ENCODE peak calls at places on chromosomes 5 and 9, in four cellular contexts. One of them, this sample, is unnamed.

GRCh38 chr9:80320480-80320879 is 748.7 kb downstream of the TLE4 start:
- DNase-seq in mesendoderm: no peak
- DNase-seq in mammary epithelial cell: no peak
- DNase-seq in naive thymus-derived CD4-positive, alpha-beta T cell: no peak
- DNase-seq in this sample: peak; percentile 35

GRCh38 chr5:124461110-124461509 is 285.3 kb downstream of the ZNF608 start:
- DNase-seq in mesendoderm: no peak
- DNase-seq in mammary epithelial cell: no peak
- DNase-seq in naive thymus-derived CD4-positive, alpha-beta T cell: no peak
- DNase-seq in this sample: no peak

GRCh38 chr5:174052636-174053035 is 7.1 kb downstream of the NSG2 start:
- DNase-seq in mesendoderm: no peak
- DNase-seq in mammary epithelial cell: no peak
- DNase-seq in naive thymus-derived CD4-positive, alpha-beta T cell: no peak
- DNase-seq in this sample: no peak

GRCh38 chr5:1177826-1178528 is 23.4 kb upstream of the SLC6A19 start:
- DNase-seq in mesendoderm: no peak
- DNase-seq in mammary epithelial cell: no peak
- DNase-seq in naive thymus-derived CD4-positive, alpha-beta T cell: no peak
- DNase-seq in this sample: no peak

GRCh38 chr5:175131432-175131831 is 312.6 kb downstream of the DRD1 start:
- DNase-seq in mesendoderm: peak; percentile 74
- DNase-seq in mammary epithelial cell: no peak
- DNase-seq in naive thymus-derived CD4-positive, alpha-beta T cell: no peak
- DNase-seq in this sample: no peak

GRCh38 chr5:92885950-92886349 is 695.1 kb downstream of the NR2F1-AS1 start:
- DNase-seq in mesendoderm: peak; percentile 76
- DNase-seq in mammary epithelial cell: no peak
- DNase-seq in naive thymus-derived CD4-positive, alpha-beta T cell: no peak
- DNase-seq in this sample: no peak

GRCh38 chr5:96610747-96611146 is 51.4 kb upstream of the CAST start:
- DNase-seq in mesendoderm: no peak
- DNase-seq in mammary epithelial cell: no peak
- DNase-seq in naive thymus-derived CD4-positive, alpha-beta T cell: no peak
- DNase-seq in this sample: no peak

GRCh38 chr9:27117489-27118135 is 8.6 kb downstream of the TEK start:
- DNase-seq in mesendoderm: peak; percentile 87
- DNase-seq in mammary epithelial cell: peak; percentile 22
- DNase-seq in naive thymus-derived CD4-positive, alpha-beta T cell: no peak
- DNase-seq in this sample: peak; percentile 29

GRCh38 chr9:116456490-116457088 is 230.5 kb upstream of the TRIM32 start:
- DNase-seq in mesendoderm: no peak
- DNase-seq in mammary epithelial cell: no peak
- DNase-seq in naive thymus-derived CD4-positive, alpha-beta T cell: no peak
- DNase-seq in this sample: no peak

GRCh38 chr9:82332774-82333152 is 344.2 kb downstream of the SPATA31D1 start:
- DNase-seq in mesendoderm: peak; percentile 27
- DNase-seq in mammary epithelial cell: no peak
- DNase-seq in naive thymus-derived CD4-positive, alpha-beta T cell: no peak
- DNase-seq in this sample: peak; percentile 13

GRCh38 chr5:102511666-102512065 is 12.9 kb upstream of the SLCO6A1 start:
- DNase-seq in mesendoderm: no peak
- DNase-seq in mammary epithelial cell: no peak
- DNase-seq in naive thymus-derived CD4-positive, alpha-beta T cell: no peak
- DNase-seq in this sample: no peak

GRCh38 chr5:34658023-34658422 is 1.9 kb downstream of the RAI14 start:
- DNase-seq in mesendoderm: peak; percentile 50
- DNase-seq in mammary epithelial cell: no peak
- DNase-seq in naive thymus-derived CD4-positive, alpha-beta T cell: no peak
- DNase-seq in this sample: no peak

GRCh38 chr9:69265891-69266290 is 59.1 kb upstream of the ENTREP1 start:
- DNase-seq in mesendoderm: peak; percentile 70
- DNase-seq in mammary epithelial cell: no peak
- DNase-seq in naive thymus-derived CD4-positive, alpha-beta T cell: no peak
- DNase-seq in this sample: no peak

GRCh38 chr9:93205896-93206575 is 22.1 kb downstream of the WNK2 start:
- DNase-seq in mesendoderm: no peak
- DNase-seq in mammary epithelial cell: no peak
- DNase-seq in naive thymus-derived CD4-positive, alpha-beta T cell: no peak
- DNase-seq in this sample: no peak

GRCh38 chr9:88989961-88990570 is 1.2 kb upstream of the S1PR3 start:
- DNase-seq in mesendoderm: peak; percentile 75
- DNase-seq in mammary epithelial cell: no peak
- DNase-seq in naive thymus-derived CD4-positive, alpha-beta T cell: no peak
- DNase-seq in this sample: no peak

GRCh38 chr9:95167998-95168397 is 149.5 kb downstream of the FANCC start:
- DNase-seq in mesendoderm: peak; percentile 95
- DNase-seq in mammary epithelial cell: peak; percentile 81
- DNase-seq in naive thymus-derived CD4-positive, alpha-beta T cell: no peak
- DNase-seq in this sample: peak; percentile 84

GRCh38 chr5:83368317-83368716 is 103.2 kb upstream of the VCAN start:
- DNase-seq in mesendoderm: peak; percentile 3
- DNase-seq in mammary epithelial cell: peak; percentile 95
- DNase-seq in naive thymus-derived CD4-positive, alpha-beta T cell: no peak
- DNase-seq in this sample: peak; percentile 64

GRCh38 chr9:16258708-16259107 is 611.8 kb downstream of the BNC2 start:
- DNase-seq in mesendoderm: no peak
- DNase-seq in mammary epithelial cell: no peak
- DNase-seq in naive thymus-derived CD4-positive, alpha-beta T cell: no peak
- DNase-seq in this sample: no peak

GRCh38 chr9:16004613-16005012 is 451.8 kb downstream of the CCDC171 start:
- DNase-seq in mesendoderm: no peak
- DNase-seq in mammary epithelial cell: no peak
- DNase-seq in naive thymus-derived CD4-positive, alpha-beta T cell: no peak
- DNase-seq in this sample: no peak

GRCh38 chr5:90690317-90690716 is 131.7 kb downstream of the ADGRV1 start:
- DNase-seq in mesendoderm: no peak
- DNase-seq in mammary epithelial cell: no peak
- DNase-seq in naive thymus-derived CD4-positive, alpha-beta T cell: no peak
- DNase-seq in this sample: no peak

GRCh38 chr9:124222918-124223720 is 34.6 kb upstream of the NEK6 start:
- DNase-seq in mesendoderm: no peak
- DNase-seq in mammary epithelial cell: no peak
- DNase-seq in naive thymus-derived CD4-positive, alpha-beta T cell: no peak
- DNase-seq in this sample: no peak

GRCh38 chr9:71352837-71353236 is 231.4 kb upstream of the TRPM3 start:
- DNase-seq in mesendoderm: no peak
- DNase-seq in mammary epithelial cell: no peak
- DNase-seq in naive thymus-derived CD4-positive, alpha-beta T cell: no peak
- DNase-seq in this sample: no peak

GRCh38 chr9:87198716-87199115 is 251.4 kb upstream of the GAS1 start:
- DNase-seq in mesendoderm: no peak
- DNase-seq in mammary epithelial cell: peak; percentile 60
- DNase-seq in naive thymus-derived CD4-positive, alpha-beta T cell: no peak
- DNase-seq in this sample: no peak

GRCh38 chr5:87390576-87391199 is 22.0 kb downstream of the CCNH start:
- DNase-seq in mesendoderm: no peak
- DNase-seq in mammary epithelial cell: no peak
- DNase-seq in naive thymus-derived CD4-positive, alpha-beta T cell: no peak
- DNase-seq in this sample: no peak

GRCh38 chr5:59466271-59466670 is 427.3 kb downstream of the PDE4D start:
- DNase-seq in mesendoderm: peak; percentile 18
- DNase-seq in mammary epithelial cell: no peak
- DNase-seq in naive thymus-derived CD4-positive, alpha-beta T cell: no peak
- DNase-seq in this sample: no peak

GRCh38 chr5:172443441-172444109 is 10.8 kb downstream of the SH3PXD2B start:
- DNase-seq in mesendoderm: no peak
- DNase-seq in mammary epithelial cell: peak; percentile 88
- DNase-seq in naive thymus-derived CD4-positive, alpha-beta T cell: no peak
- DNase-seq in this sample: peak; percentile 83

GRCh38 chr5:143231426-143231825 is 172.1 kb downstream of the NR3C1 start:
- DNase-seq in mesendoderm: no peak
- DNase-seq in mammary epithelial cell: no peak
- DNase-seq in naive thymus-derived CD4-positive, alpha-beta T cell: no peak
- DNase-seq in this sample: no peak

GRCh38 chr9:92607088-92607487 is 62.8 kb downstream of the IPPK start:
- DNase-seq in mesendoderm: no peak
- DNase-seq in mammary epithelial cell: no peak
- DNase-seq in naive thymus-derived CD4-positive, alpha-beta T cell: no peak
- DNase-seq in this sample: no peak

GRCh38 chr9:112380771-112381181 is 868 bp downstream of the HSDL2 start:
- DNase-seq in mesendoderm: peak; percentile 9
- DNase-seq in mammary epithelial cell: peak; percentile 22
- DNase-seq in naive thymus-derived CD4-positive, alpha-beta T cell: peak; percentile 6
- DNase-seq in this sample: no peak

GRCh38 chr9:129319938-129320481 is 141.9 kb upstream of the IER5L start:
- DNase-seq in mesendoderm: no peak
- DNase-seq in mammary epithelial cell: no peak
- DNase-seq in naive thymus-derived CD4-positive, alpha-beta T cell: no peak
- DNase-seq in this sample: no peak

GRCh38 chr5:135356522-135357318 is 42.3 kb downstream of the MACROH2A1 start:
- DNase-seq in mesendoderm: no peak
- DNase-seq in mammary epithelial cell: no peak
- DNase-seq in naive thymus-derived CD4-positive, alpha-beta T cell: no peak
- DNase-seq in this sample: peak; percentile 21

GRCh38 chr5:107917983-107918382 is 247.2 kb upstream of the EFNA5 start:
- DNase-seq in mesendoderm: peak; percentile 26
- DNase-seq in mammary epithelial cell: no peak
- DNase-seq in naive thymus-derived CD4-positive, alpha-beta T cell: no peak
- DNase-seq in this sample: no peak

GRCh38 chr9:124660341-124660801 is 110.7 kb downstream of the NR6A1 start:
- DNase-seq in mesendoderm: peak; percentile 57
- DNase-seq in mammary epithelial cell: peak; percentile 67
- DNase-seq in naive thymus-derived CD4-positive, alpha-beta T cell: no peak
- DNase-seq in this sample: peak; percentile 76

DNA sequence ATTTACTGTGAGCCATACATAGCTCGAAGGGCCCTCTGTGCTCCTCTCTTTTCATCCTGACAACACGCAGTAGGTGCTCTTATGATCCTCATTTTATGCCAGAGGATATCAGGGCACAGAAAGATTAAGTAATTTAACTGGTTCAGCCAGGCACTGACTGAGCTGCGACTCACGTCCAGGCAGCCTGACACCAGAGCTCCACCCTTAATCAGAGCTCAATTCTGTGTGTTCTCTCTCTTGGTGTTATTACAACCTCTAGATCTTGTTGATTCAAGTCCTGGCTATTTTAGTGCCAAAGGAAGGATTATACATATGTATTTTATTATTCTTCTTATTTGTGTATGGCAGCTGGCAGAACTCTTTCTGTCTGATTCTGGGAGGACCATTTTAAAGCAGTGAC is 59.7 kb downstream of the OSMR start:
- DNase-seq in mesendoderm: no peak
- DNase-seq in mammary epithelial cell: peak; percentile 77
- DNase-seq in naive thymus-derived CD4-positive, alpha-beta T cell: no peak
- DNase-seq in this sample: no peak
- H3K27ac ChIP-seq in mesendoderm: no peak overlapping the region
- H3K27ac ChIP-seq in mammary epithelial cell: no peak overlapping the region
- H3K27ac ChIP-seq in naive thymus-derived CD4-positive, alpha-beta T cell: no peak overlapping the region
- H3K27ac ChIP-seq in this sample: no peak overlapping the region

DNA sequence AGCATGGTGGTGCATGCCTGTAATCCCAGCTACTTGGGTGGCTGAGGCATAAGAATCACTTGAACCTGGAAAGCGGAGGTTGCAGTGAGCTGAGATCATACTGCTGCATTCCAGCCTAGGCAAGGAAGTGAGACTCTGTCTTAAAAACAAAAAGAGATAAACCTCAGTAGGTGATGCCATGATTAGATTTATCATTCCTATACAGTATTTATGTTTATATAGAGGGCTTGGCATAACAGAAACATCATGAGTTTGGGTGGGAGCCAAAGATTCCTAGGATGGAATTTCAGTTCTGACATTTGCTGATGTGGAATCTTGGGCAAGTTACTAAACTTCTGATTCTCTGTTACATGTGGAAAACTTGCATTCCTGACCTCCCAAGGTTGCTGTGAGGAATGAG is 22.3 kb downstream of the RFK start:
- DNase-seq in mesendoderm: peak; percentile 33
- DNase-seq in mammary epithelial cell: no peak
- DNase-seq in naive thymus-derived CD4-positive, alpha-beta T cell: no peak
- DNase-seq in this sample: peak; percentile 93
- H3K4me3 ChIP-seq in mesendoderm: no peak overlapping the region
- H3K4me3 ChIP-seq in mammary epithelial cell: no peak overlapping the region
- H3K4me3 ChIP-seq in naive thymus-derived CD4-positive, alpha-beta T cell: no peak overlapping the region
- H3K4me3 ChIP-seq in this sample: no peak overlapping the region

DNA sequence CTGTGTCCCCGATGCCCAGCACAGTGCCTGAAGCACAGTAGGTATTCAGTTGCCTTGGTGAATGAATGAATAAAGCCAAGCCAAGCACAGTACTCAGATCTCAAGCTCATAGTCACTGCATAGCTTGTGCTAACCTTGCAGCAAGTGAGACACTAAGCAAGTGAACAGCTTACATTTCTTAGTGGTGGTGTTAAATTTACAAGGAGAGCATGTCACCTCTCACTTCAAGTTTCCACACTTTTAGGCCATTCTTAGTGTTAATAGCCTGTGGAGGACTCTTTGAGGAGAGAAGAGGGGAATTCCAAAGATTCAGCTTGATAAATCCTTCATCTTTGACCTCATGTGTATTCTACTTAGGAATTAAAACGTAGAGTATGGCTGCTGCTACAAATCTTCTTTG is 104.7 kb downstream of the C9orf152 start:
- DNase-seq in mesendoderm: peak; percentile 52
- DNase-seq in mammary epithelial cell: no peak
- DNase-seq in naive thymus-derived CD4-positive, alpha-beta T cell: no peak
- DNase-seq in this sample: no peak
- H3K27ac ChIP-seq in mesendoderm: no peak overlapping the region
- H3K27ac ChIP-seq in mammary epithelial cell: no peak overlapping the region
- H3K27ac ChIP-seq in naive thymus-derived CD4-positive, alpha-beta T cell: no peak overlapping the region
- H3K27ac ChIP-seq in this sample: no peak overlapping the region

GRCh38 chr9:134328841-134329575 is 2.8 kb downstream of the RXRA start:
- DNase-seq in mesendoderm: no peak
- DNase-seq in mammary epithelial cell: peak; percentile 14
- DNase-seq in naive thymus-derived CD4-positive, alpha-beta T cell: no peak
- DNase-seq in this sample: no peak
- H3K4me3 ChIP-seq in mesendoderm: no peak overlapping the region
- H3K4me3 ChIP-seq in mammary epithelial cell: peak overlapping the region; percentile 64
- H3K4me3 ChIP-seq in naive thymus-derived CD4-positive, alpha-beta T cell: no peak overlapping the region
- H3K4me3 ChIP-seq in this sample: no peak overlapping the region

GRCh38 chr9:136557036-136557435 is 11.2 kb upstream of the NOTCH1 start:
- DNase-seq in mesendoderm: no peak
- DNase-seq in mammary epithelial cell: no peak
- DNase-seq in naive thymus-derived CD4-positive, alpha-beta T cell: no peak
- DNase-seq in this sample: no peak
- H3K27ac ChIP-seq in mesendoderm: no peak overlapping the region
- H3K27ac ChIP-seq in mammary epithelial cell: no peak overlapping the region
- H3K27ac ChIP-seq in naive thymus-derived CD4-positive, alpha-beta T cell: no peak overlapping the region
- H3K27ac ChIP-seq in this sample: no peak overlapping the region

GRCh38 chr5:166430491-166431319 is 1860.7 kb upstream of the WWC1 start:
- DNase-seq in mesendoderm: peak; percentile 93
- DNase-seq in mammary epithelial cell: no peak
- DNase-seq in naive thymus-derived CD4-positive, alpha-beta T cell: no peak
- DNase-seq in this sample: no peak
- H3K4me3 ChIP-seq in mesendoderm: no peak overlapping the region
- H3K4me3 ChIP-seq in mammary epithelial cell: no peak overlapping the region
- H3K4me3 ChIP-seq in naive thymus-derived CD4-positive, alpha-beta T cell: no peak overlapping the region
- H3K4me3 ChIP-seq in this sample: no peak overlapping the region